ENCODE peak calls at places on chromosome 20, in seven cellular contexts. D, U, H, I, O, J and Z are unnamed samples.

GRCh38 chr20:43681468-43681942 is 14.6 kb downstream of the MYBL2 start:
- DNase-seq in I (no peak), U (no peak), O (peak; percentile 30), D (no peak), H (peak; percentile 82), J (no peak), Z (peak; percentile 32)

GRCh38 chr20:25279403-25279802 is 31.5 kb downstream of the PYGB start:
- DNase-seq in I (no peak), O (no peak), H (no peak), J (no peak), U (no peak), D (no peak), Z (no peak)

GRCh38 chr20:38673731-38674177 is 50.5 kb upstream of the SLC32A1 start:
- DNase-seq in D (no peak), U (no peak), O (peak; percentile 20), H (no peak), J (peak; percentile 66), I (no peak), Z (no peak)

GRCh38 chr20:23925789-23926525 is 46.4 kb upstream of the CST5 start:
- DNase-seq in D (no peak), U (no peak), I (no peak), H (no peak), J (no peak), O (no peak), Z (no peak)

GRCh38 chr20:54623923-54624569 is 148.7 kb downstream of the DOK5 start:
- DNase-seq in D (no peak), J (no peak), O (no peak), H (no peak), I (no peak), U (no peak), Z (no peak)

GRCh38 chr20:48623176-48623905 is 204.5 kb downstream of the PREX1 start:
- DNase-seq in J (no peak), O (no peak), I (no peak), D (no peak), U (peak; percentile 18), H (no peak), Z (no peak)

GRCh38 chr20:35199696-35200095 is 26.8 kb upstream of the MMP24 start:
- DNase-seq in I (no peak), O (no peak), U (no peak), H (no peak), D (peak; percentile 26), J (no peak), Z (no peak)

GRCh38 chr20:58378704-58379103 is 10.3 kb upstream of the VAPB start:
- DNase-seq in U (no peak), J (no peak), D (no peak), O (no peak), I (no peak), H (no peak), Z (no peak)

GRCh38 chr20:38138086-38138777 is 26.8 kb downstream of the TGM2 start:
- DNase-seq in J (no peak), H (no peak), U (no peak), I (no peak), D (no peak), O (no peak), Z (no peak)

GRCh38 chr20:4937422-4938319 is 63.6 kb downstream of the SLC23A2 start:
- DNase-seq in I (no peak), J (no peak), O (no peak), H (no peak), U (no peak), D (peak; percentile 60), Z (no peak)

GRCh38 chr20:19460386-19460785 is 247.9 kb downstream of the SLC24A3 start:
- DNase-seq in I (no peak), U (no peak), H (no peak), D (peak; percentile 28), J (no peak), O (no peak), Z (no peak)

GRCh38 chr20:43558412-43559146 is at the start of gene SGK2:
- DNase-seq in J (no peak), D (peak; percentile 30), O (peak; percentile 43), U (no peak), H (no peak), I (peak; percentile 87), Z (no peak)

GRCh38 chr20:43751167-43752050 is 24.6 kb upstream of the GTSF1L start:
- DNase-seq in I (peak; percentile 80), D (peak; percentile 93), O (no peak), H (peak; percentile 97), J (no peak), U (no peak), Z (peak; percentile 89)

GRCh38 chr20:11355338-11355737 is 562.4 kb upstream of the BTBD3 start:
- DNase-seq in O (no peak), D (no peak), J (no peak), I (no peak), H (no peak), U (no peak), Z (no peak)

GRCh38 chr20:11352041-11352440 is 565.7 kb upstream of the BTBD3 start:
- DNase-seq in U (no peak), J (no peak), I (no peak), O (no peak), H (no peak), D (no peak), Z (no peak)

GRCh38 chr20:11354841-11355240 is 562.9 kb upstream of the BTBD3 start:
- DNase-seq in J (no peak), D (no peak), I (no peak), O (no peak), U (no peak), H (no peak), Z (no peak)

GRCh38 chr20:11344939-11345338 is 572.8 kb upstream of the BTBD3 start:
- DNase-seq in O (no peak), D (no peak), I (no peak), J (no peak), U (no peak), H (no peak), Z (no peak)

GRCh38 chr20:11350126-11351005 is 567.3 kb upstream of the BTBD3 start:
- DNase-seq in H (no peak), J (no peak), I (no peak), U (no peak), O (no peak), D (peak; percentile 87), Z (no peak)
- TF ChIP-seq CTCF in H (no peak), J (no peak), I (no peak), U (no peak), O (no peak), D (peak; percentile 16), Z (no peak)

GRCh38 chr20:13259921-13260320 is 38.8 kb downstream of the ISM1 start:
- DNase-seq in O (no peak), I (no peak), U (no peak), H (no peak), J (no peak), D (no peak), Z (no peak)

GRCh38 chr20:13262701-13263335 is 41.7 kb downstream of the ISM1 start:
- DNase-seq in H (no peak), I (no peak), U (no peak), J (no peak), D (peak; percentile 8), O (no peak), Z (no peak)

GRCh38 chr20:13262302-13262650 is 41.2 kb downstream of the ISM1 start:
- DNase-seq in H (no peak), U (no peak), D (no peak), I (no peak), O (no peak), J (no peak), Z (no peak)

GRCh38 chr20:13260620-13261279 is 39.7 kb downstream of the ISM1 start:
- DNase-seq in D (no peak), H (no peak), U (no peak), J (no peak), O (no peak), I (no peak), Z (no peak)

GRCh38 chr20:13261460-13262301 is 40.6 kb downstream of the ISM1 start:
- DNase-seq in O (peak; percentile 65), U (peak; percentile 71), I (no peak), D (peak; percentile 62), J (peak; percentile 76), H (peak; percentile 54), Z (peak; percentile 53)
- TF ChIP-seq CTCF in O (peak; percentile 82), U (peak; percentile 62), I (peak; percentile 78), D (peak; percentile 79), J (peak; percentile 93), H (peak; percentile 80), Z (peak; percentile 60)

DNA sequence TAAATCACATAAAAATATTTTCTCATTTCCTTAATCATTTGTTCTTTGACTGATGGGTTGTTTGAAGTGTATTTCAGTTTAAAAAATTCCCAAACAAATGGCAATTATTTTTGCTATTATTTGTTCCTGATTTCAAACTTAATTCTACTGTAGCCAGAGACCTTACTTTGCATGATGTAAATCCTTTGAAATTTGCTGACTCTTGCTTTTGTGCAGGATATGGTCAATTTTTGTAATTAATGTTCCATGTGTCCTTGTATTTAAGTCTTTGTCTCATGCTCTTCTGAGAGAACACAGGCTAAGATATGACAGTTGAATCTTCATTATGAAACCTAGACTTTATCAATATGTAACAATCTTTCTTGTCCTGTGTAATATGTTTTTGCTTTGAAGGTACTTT is 295.0 kb upstream of the CHD6 start:
- DNase-seq in O (no peak), D (no peak), U (no peak), H (no peak), I (no peak), J (no peak), Z (no peak)
- TF ChIP-seq CTCF in O (no peak), D (no peak), U (no peak), H (no peak), I (no peak), J (no peak), Z (no peak)

GRCh38 chr20:22584630-22584921 is 204 bp upstream of the FOXA2 start:
- DNase-seq in I (no peak), U (no peak), H (no peak), O (no peak), D (no peak), J (peak; percentile 83), Z (no peak)

GRCh38 chr20:22585786-22586493 is 1.6 kb upstream of the FOXA2 start:
- DNase-seq in D (no peak), H (no peak), J (no peak), O (no peak), U (no peak), I (no peak), Z (no peak)

GRCh38 chr20:22584922-22585785 is 782 bp upstream of the FOXA2 start:
- DNase-seq in D (no peak), U (no peak), J (peak; percentile 55), H (no peak), I (no peak), O (peak; percentile 18), Z (no peak)

GRCh38 chr20:22583773-22584629 is at the start of gene FOXA2:
- DNase-seq in D (no peak), U (no peak), I (no peak), H (no peak), O (peak; percentile 10), J (peak; percentile 75), Z (no peak)

DNA sequence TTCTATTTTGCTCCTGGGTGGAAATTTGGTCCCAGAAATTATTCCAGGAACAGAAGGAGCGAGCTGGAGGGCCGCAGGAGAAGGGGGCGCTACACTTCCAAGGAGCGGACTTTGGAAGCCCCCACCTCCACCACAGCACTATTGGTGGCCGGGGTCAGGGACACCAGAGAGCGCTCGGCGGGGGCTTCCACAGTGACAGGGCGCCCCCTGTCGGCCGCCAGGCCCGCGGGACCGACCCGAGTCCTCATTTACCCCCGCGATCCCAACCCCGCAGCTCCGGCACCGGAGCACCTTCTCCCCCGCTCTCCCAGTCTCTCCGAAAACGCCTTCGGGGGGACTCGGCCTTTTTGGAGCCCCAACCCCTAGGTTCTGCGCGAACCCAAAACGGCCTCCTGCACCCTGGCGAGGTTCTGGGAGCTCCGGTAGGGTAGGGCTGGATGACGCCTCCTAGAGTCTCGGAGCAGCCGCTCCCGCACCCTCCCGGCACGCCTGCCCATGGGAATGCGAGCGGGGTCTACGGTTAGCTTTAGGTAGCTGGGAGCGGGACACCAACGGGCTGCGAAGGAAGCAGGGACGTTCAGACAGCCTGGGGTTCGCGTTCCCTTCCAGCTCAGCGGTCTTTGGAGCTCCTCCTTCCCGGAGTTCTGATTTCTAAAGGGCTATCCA is 2.4 kb upstream of the FOXA2 start:
- DNase-seq in U (peak; percentile 65), O (peak; percentile 61), I (no peak), H (no peak), D (no peak), J (peak; percentile 77), Z (peak; percentile 74)
- TF ChIP-seq CTCF in U (peak; percentile 47), O (peak; percentile 76), I (peak; percentile 66), H (peak; percentile 10), D (no peak), J (peak; percentile 98), Z (peak; percentile 64)